ENCODE peak calls at places on chromosomes 1 and 21, in nine cellular contexts. C, U, F, V, G, B, T, R and K are unnamed samples.

GRCh38 chr1:114023377-114023776 is 44.1 kb downstream of the OLFML3 start:
- DNase-seq in C (no peak), U (no peak), F (no peak), V (no peak), G (peak; percentile 84), B (no peak), T (no peak), R (no peak), K (no peak)

GRCh38 chr1:209655832-209656231 is 3.6 kb upstream of the LAMB3 start:
- DNase-seq in C (no peak), U (no peak), F (no peak), V (peak; percentile 84), G (no peak), B (peak; percentile 61), T (no peak), R (no peak), K (no peak)

GRCh38 chr1:30901798-30902652 is 6.5 kb downstream of the SDC3 start:
- DNase-seq in C (peak; percentile 51), U (no peak), F (no peak), V (no peak), G (no peak), B (peak; percentile 33), T (no peak), R (peak; percentile 64), K (no peak)

GRCh38 chr21:14376854-14377253 is 6.1 kb downstream of the HSPA13 start:
- DNase-seq in C (no peak), U (no peak), F (no peak), V (no peak), G (no peak), B (no peak), T (no peak), R (no peak), K (no peak)

GRCh38 chr1:171817511-171818265 is 23.6 kb upstream of the DNM3 start:
- DNase-seq in C (peak; percentile 38), U (no peak), F (peak; percentile 51), V (no peak), G (peak; percentile 38), B (no peak), T (peak; percentile 46), R (peak; percentile 84), K (no peak)

GRCh38 chr1:109787845-109788605 is 24.3 kb upstream of the EPS8L3 start:
- DNase-seq in C (peak; percentile 14), U (peak; percentile 56), F (no peak), V (peak; percentile 58), G (no peak), B (peak; percentile 26), T (peak; percentile 18), R (peak; percentile 9), K (peak; percentile 41)

GRCh38 chr21:15015622-15016471 is 49.0 kb downstream of the NRIP1 start:
- DNase-seq in C (no peak), U (no peak), F (peak; percentile 33), V (no peak), G (no peak), B (no peak), T (no peak), R (no peak), K (no peak)

GRCh38 chr1:17112496-17113236 is 6.6 kb downstream of the PADI2 start:
- DNase-seq in C (no peak), U (no peak), F (no peak), V (peak; percentile 64), G (no peak), B (no peak), T (no peak), R (no peak), K (no peak)

GRCh38 chr1:87826639-87827345 is 498.1 kb downstream of the LMO4 start:
- DNase-seq in C (peak; percentile 35), U (peak; percentile 70), F (peak; percentile 96), V (peak; percentile 67), G (no peak), B (no peak), T (no peak), R (peak; percentile 37), K (no peak)

GRCh38 chr1:227998374-227999055 is 8.3 kb upstream of the WNT3A start:
- DNase-seq in C (peak; percentile 1), U (peak; percentile 25), F (no peak), V (no peak), G (no peak), B (peak; percentile 18), T (no peak), R (no peak), K (no peak)

GRCh38 chr21:38747796-38748195 is 57.9 kb upstream of the ETS2 start:
- DNase-seq in C (no peak), U (no peak), F (no peak), V (no peak), G (no peak), B (no peak), T (no peak), R (no peak), K (no peak)

GRCh38 chr1:235511470-235512240 is 7.4 kb upstream of the B3GALNT2 start:
- DNase-seq in C (no peak), U (no peak), F (no peak), V (no peak), G (peak; percentile 16), B (no peak), T (no peak), R (no peak), K (no peak)

GRCh38 chr1:9874412-9874811 is 35.7 kb downstream of the CTNNBIP1 start:
- DNase-seq in C (no peak), U (no peak), F (no peak), V (no peak), G (no peak), B (no peak), T (no peak), R (no peak), K (no peak)

GRCh38 chr21:38142226-38142625 is 114.6 kb upstream of the KCNJ15 start:
- DNase-seq in C (no peak), U (no peak), F (no peak), V (no peak), G (no peak), B (no peak), T (no peak), R (no peak), K (no peak)

GRCh38 chr1:64019818-64020217 is 183.6 kb upstream of the UBE2U start:
- DNase-seq in C (peak; percentile 36), U (peak; percentile 67), F (peak; percentile 76), V (peak; percentile 47), G (peak; percentile 20), B (peak; percentile 41), T (no peak), R (peak; percentile 32), K (no peak)

GRCh38 chr1:15717418-15718131 is 18.5 kb upstream of the SLC25A34 start:
- DNase-seq in C (no peak), U (no peak), F (peak; percentile 19), V (no peak), G (no peak), B (peak; percentile 82), T (no peak), R (no peak), K (no peak)

GRCh38 chr1:96187027-96187426 is 534.6 kb upstream of the PTBP2 start:
- DNase-seq in C (no peak), U (no peak), F (no peak), V (no peak), G (no peak), B (no peak), T (no peak), R (no peak), K (no peak)

DNA sequence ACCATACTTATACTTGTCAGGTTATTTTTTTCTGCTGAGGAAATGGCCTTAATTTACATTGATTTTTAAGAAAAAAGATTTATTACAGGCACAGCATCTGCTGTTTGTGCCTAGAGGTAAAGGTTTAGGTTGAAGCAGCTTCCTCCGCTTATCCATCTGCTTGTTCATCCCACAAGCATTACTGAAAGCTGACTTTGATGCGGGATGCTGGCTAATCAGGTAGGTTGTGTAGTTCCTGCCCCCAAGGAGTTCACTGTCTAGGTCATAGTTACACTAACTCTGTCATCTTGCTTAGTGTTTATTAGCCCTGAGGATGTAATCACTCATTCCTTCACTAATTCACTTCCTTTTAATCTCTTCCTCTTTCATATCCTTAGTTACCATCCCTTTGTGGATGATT is 377.7 kb upstream of the KAZN start:
- DNase-seq in C (no peak), U (no peak), F (no peak), V (no peak), G (no peak), B (no peak), T (no peak), R (no peak), K (no peak)
- H3K27ac ChIP-seq in C (no peak overlapping the region), U (no peak overlapping the region), F (no peak overlapping the region), V (no peak overlapping the region), G (no peak overlapping the region), B (no peak overlapping the region), T (no peak overlapping the region), R (no peak overlapping the region), K (no peak overlapping the region)

DNA sequence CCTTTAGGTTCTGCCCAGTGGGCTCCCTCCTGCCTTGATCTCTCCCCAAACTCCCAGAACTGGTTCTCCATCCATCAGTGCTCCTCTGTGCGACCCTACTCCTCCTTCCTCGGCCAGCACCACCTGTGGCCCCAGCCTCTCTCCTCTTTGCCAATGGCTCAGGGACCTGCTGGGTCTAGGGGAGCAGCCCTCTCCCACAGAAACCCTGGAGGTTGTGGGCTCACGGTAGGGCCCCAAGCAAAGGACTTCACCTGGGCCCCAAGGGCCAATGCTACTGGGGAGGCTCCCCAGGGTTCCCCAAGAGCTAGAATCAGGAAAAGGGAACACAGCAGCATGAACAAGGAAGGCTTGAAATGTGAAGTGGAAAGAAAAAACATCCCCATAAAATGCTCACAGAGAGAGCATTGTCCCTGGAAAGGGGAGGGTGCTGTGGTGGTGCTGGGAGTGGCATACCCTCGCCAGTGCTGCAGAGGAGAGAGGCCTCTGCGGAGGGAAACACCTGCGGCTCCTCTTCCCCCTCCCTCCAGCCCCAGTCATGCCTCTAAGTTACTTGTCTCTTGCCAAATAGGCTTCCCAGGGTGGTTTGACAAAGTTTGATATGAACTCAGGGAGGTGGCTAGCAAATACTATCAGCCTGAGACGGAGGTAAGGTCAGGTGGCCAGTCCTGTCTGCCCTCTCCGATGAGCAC is 2.5 kb downstream of the TMEM63A start:
- DNase-seq in C (no peak), U (no peak), F (no peak), V (no peak), G (no peak), B (no peak), T (no peak), R (no peak), K (no peak)
- H3K4me1 ChIP-seq in C (no peaks in the 10 kb centered on the region), U (peaks cover 53% of the 10 kb centered on the region), F (peaks cover 15% of the 10 kb centered on the region), V (peaks cover 18% of the 10 kb centered on the region), G (peaks cover 10% of the 10 kb centered on the region), B (peaks cover 78% of the 10 kb centered on the region), T (peaks cover 12% of the 10 kb centered on the region), R (peaks cover 28% of the 10 kb centered on the region), K (peaks cover 64% of the 10 kb centered on the region)

GRCh38 chr1:91885716-91886506 is at the start of gene TGFBR3:
- DNase-seq in C (peak; percentile 95), U (peak; percentile 96), F (peak; percentile 96), V (peak; percentile 90), G (peak; percentile 90), B (peak; percentile 75), T (peak; percentile 81), R (peak; percentile 96), K (peak; percentile 83)
- TF ChIP-seq CTCF in C (peak; percentile 65), U (peak; percentile 52), F (peak; percentile 49), V (peak; percentile 28), G (peak; percentile 29), B (no peak), T (peak; percentile 36), R (peak; percentile 33), K (no peak)

DNA sequence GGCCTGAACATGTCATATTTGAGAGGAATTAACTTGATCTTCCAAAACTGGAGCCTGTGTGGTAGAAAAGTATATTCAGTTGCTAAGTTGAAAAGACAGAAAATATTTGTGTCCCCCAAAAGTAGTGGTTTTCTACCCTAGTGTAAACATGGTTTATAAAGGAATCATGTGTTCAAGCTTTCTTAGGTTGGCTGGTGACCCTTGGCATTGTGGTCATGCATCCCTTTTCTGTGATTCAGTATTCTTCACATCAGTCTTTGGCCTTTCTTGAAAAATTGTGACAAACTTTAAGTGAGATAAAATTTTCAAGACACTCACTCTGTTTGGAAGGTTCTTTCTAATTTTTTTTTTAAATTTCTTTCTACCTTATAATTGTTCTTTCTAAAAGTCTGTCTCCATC is 193.2 kb downstream of the DHRS3 start:
- DNase-seq in C (no peak), U (no peak), F (no peak), V (no peak), G (no peak), B (no peak), T (no peak), R (no peak), K (no peak)
- H3K27ac ChIP-seq in C (peak overlapping the region; percentile 54), U (peak overlapping the region; percentile 71), F (no peak overlapping the region), V (no peak overlapping the region), G (no peak overlapping the region), B (no peak overlapping the region), T (no peak overlapping the region), R (no peak overlapping the region), K (no peak overlapping the region)